ENCODE peak calls at places on chromosomes 16 and 17, in seven cellular contexts. S is GM12878, A is K562, K is upper lobe of left lung, N is sigmoid colon, M is transverse colon, U is stomach. J is an unnamed sample.

GRCh38 chr17:56184650-56185049 is 31.4 kb downstream of the ANKFN1 start:
- DNase-seq in A (no peak), M (no peak), K (no peak), U (no peak), N (no peak), S (no peak), J (no peak)

GRCh38 chr16:2749476-2749875 is 3.0 kb upstream of the SRRM2 start:
- DNase-seq in M (no peak), K (no peak), A (no peak), N (no peak), U (no peak), S (no peak), J (no peak)

GRCh38 chr17:7232114-7232513 is 2.2 kb downstream of the DVL2 start:
- DNase-seq in K (no peak), S (no peak), N (no peak), U (no peak), A (no peak), M (no peak), J (no peak)

GRCh38 chr17:34207572-34207971 is 47.5 kb upstream of the CCL2 start:
- DNase-seq in A (no peak), N (no peak), K (no peak), S (no peak), M (no peak), U (no peak), J (no peak)

GRCh38 chr16:83992624-83993023 is 24.6 kb downstream of the NECAB2 start:
- DNase-seq in U (no peak), A (no peak), S (no peak), M (no peak), N (no peak), K (no peak), J (no peak)

GRCh38 chr17:4161560-4162221 is 18.7 kb downstream of the CYB5D2 start:
- DNase-seq in A (peak; percentile 30), M (no peak), U (no peak), K (no peak), N (no peak), S (no peak), J (no peak)

GRCh38 chr16:85844169-85844481 is 44.6 kb downstream of the COX4I1 start:
- DNase-seq in U (no peak), S (no peak), K (no peak), A (no peak), N (no peak), M (no peak), J (no peak)

GRCh38 chr16:84005391-84005790 is 37.2 kb downstream of the SLC38A8 start:
- DNase-seq in S (no peak), A (no peak), U (no peak), N (no peak), M (no peak), K (no peak), J (no peak)

GRCh38 chr17:44548714-44549230 is 8.5 kb upstream of the FZD2 start:
- DNase-seq in N (no peak), K (no peak), U (no peak), S (no peak), A (no peak), M (no peak), J (no peak)

GRCh38 chr16:51849715-51850114 is 697.2 kb downstream of the TOX3 start:
- DNase-seq in U (no peak), N (no peak), S (no peak), K (no peak), A (no peak), M (no peak), J (no peak)

GRCh38 chr17:72191901-72192300 is 71.1 kb downstream of the SOX9 start:
- DNase-seq in U (no peak), A (no peak), K (no peak), N (no peak), M (no peak), S (no peak), J (no peak)

GRCh38 chr17:81138083-81138482 is 27.2 kb upstream of the PVALEF start:
- DNase-seq in K (no peak), A (no peak), S (no peak), U (no peak), N (no peak), M (no peak), J (no peak)

GRCh38 chr16:74279266-74279665 is 17.3 kb upstream of the PSMD7 start:
- DNase-seq in M (no peak), A (no peak), K (no peak), S (no peak), N (no peak), U (no peak), J (no peak)

GRCh38 chr17:66349549-66350245 is 47.3 kb downstream of the PRKCA start:
- DNase-seq in S (no peak), N (no peak), A (no peak), K (no peak), M (no peak), U (no peak), J (no peak)

GRCh38 chr17:17059301-17059890 is 17.1 kb downstream of the MPRIP start:
- DNase-seq in N (peak; percentile 48), K (peak; percentile 19), S (no peak), M (no peak), A (no peak), U (no peak), J (no peak)

GRCh38 chr17:3826191-3826590 is 19.9 kb downstream of the NCBP3 start:
- DNase-seq in S (no peak), M (no peak), K (no peak), A (no peak), U (no peak), N (no peak), J (no peak)

GRCh38 chr16:57308041-57308440 is 23.6 kb upstream of the PLLP start:
- DNase-seq in S (no peak), U (peak; percentile 17), M (no peak), A (no peak), K (no peak), N (peak; percentile 33), J (no peak)

GRCh38 chr17:42679492-42680330 is 1.9 kb downstream of the CCR10 start:
- DNase-seq in U (peak; percentile 86), S (no peak), M (peak; percentile 85), N (peak; percentile 89), K (peak; percentile 81), A (peak; percentile 44), J (peak; percentile 84)

GRCh38 chr17:80999224-81000088 is 7.8 kb downstream of the CHMP6 start:
- DNase-seq in U (no peak), S (no peak), N (no peak), M (no peak), A (peak; percentile 19), K (no peak), J (no peak)

GRCh38 chr16:79349803-79350202 is 250.7 kb downstream of the MAF start:
- DNase-seq in N (no peak), A (no peak), K (no peak), M (no peak), U (no peak), S (no peak), J (no peak)

GRCh38 chr16:58127033-58127556 is 2.1 kb downstream of the CFAP20 start:
- DNase-seq in N (no peak), U (no peak), M (no peak), A (no peak), K (peak; percentile 49), S (no peak), J (no peak)

GRCh38 chr17:20852541-20853370 is 190.1 kb downstream of the USP22 start:
- DNase-seq in S (no peak), K (no peak), A (no peak), N (peak; percentile 75), U (no peak), M (peak; percentile 14), J (peak; percentile 35)

GRCh38 chr17:47057831-47058230 is 78.8 kb upstream of the RPRML start:
- DNase-seq in S (no peak), U (no peak), N (no peak), A (no peak), M (no peak), K (no peak), J (no peak)

GRCh38 chr17:83053021-83053778 is 26.2 kb upstream of the METRNL start:
- DNase-seq in M (no peak), N (peak; percentile 70), S (no peak), K (no peak), A (no peak), U (peak; percentile 28), J (peak; percentile 38)

GRCh38 chr16:66872524-66872923 is 7.8 kb upstream of the PDP2 start:
- DNase-seq in M (no peak), A (no peak), S (no peak), K (no peak), U (no peak), N (no peak), J (no peak)

GRCh38 chr17:19513897-19514488 is 19.7 kb upstream of the SLC47A1 start:
- DNase-seq in N (peak; percentile 84), A (peak; percentile 39), U (peak; percentile 74), M (peak; percentile 75), S (no peak), K (peak; percentile 59), J (peak; percentile 81)

GRCh38 chr16:23691483-23692189 is 12.9 kb downstream of the PLK1 start:
- DNase-seq in U (no peak), N (no peak), K (no peak), A (no peak), S (no peak), M (no peak), J (no peak)

GRCh38 chr16:23695756-23696155 is 17.1 kb downstream of the PLK1 start:
- DNase-seq in M (no peak), A (no peak), N (no peak), S (no peak), K (no peak), U (no peak), J (no peak)

GRCh38 chr16:23692190-23692837 is 13.6 kb downstream of the PLK1 start:
- DNase-seq in S (no peak), N (no peak), U (no peak), A (no peak), K (no peak), M (no peak), J (no peak)

GRCh38 chr16:23690771-23691482 is 12.2 kb downstream of the PLK1 start:
- DNase-seq in M (no peak), A (no peak), S (no peak), K (no peak), N (no peak), U (no peak), J (no peak)

GRCh38 chr16:23694707-23695373 is 16.2 kb downstream of the PLK1 start:
- DNase-seq in U (no peak), S (no peak), N (no peak), M (no peak), K (no peak), A (no peak), J (no peak)
- H3K4me3 ChIP-seq in U (no peak overlapping the region), S (no peak overlapping the region), N (no peak overlapping the region), M (no peak overlapping the region), K (no peak overlapping the region), A (no peak overlapping the region), J (no peak overlapping the region)

GRCh38 chr16:31767267-31767666 is 106.3 kb upstream of the ZNF267 start:
- DNase-seq in A (no peak), M (no peak), N (no peak), S (no peak), U (no peak), K (no peak), J (no peak)
- H3K9me3 ChIP-seq in A (no peaks in the 10 kb centered on the region), M (peaks cover 79% of the 10 kb centered on the region), N (peaks cover 48% of the 10 kb centered on the region), S (peaks cover 4% of the 10 kb centered on the region), U (peaks cover 100% of the 10 kb centered on the region), K (peaks cover 94% of the 10 kb centered on the region), J (no peaks in the 10 kb centered on the region)

GRCh38 chr17:76998839-76999238 is 130.6 kb downstream of the MGAT5B start:
- DNase-seq in K (no peak), U (no peak), M (no peak), A (no peak), S (no peak), N (no peak), J (no peak)
- TF ChIP-seq EP300 in K (no peak), U (no peak), M (no peak), A (no peak), S (no peak), N (no peak), J (no peak)

GRCh38 chr17:50480142-50480764 is 1.6 kb downstream of the RSAD1 start:
- DNase-seq in M (no peak), N (no peak), A (no peak), K (no peak), S (no peak), U (no peak), J (no peak)
- H3K4me3 ChIP-seq in M (no peak overlapping the region), N (no peak overlapping the region), A (peak overlapping the region; percentile 80), K (no peak overlapping the region), S (no peak overlapping the region), U (no peak overlapping the region), J (no peak overlapping the region)